ENCODE peak calls at places on chromosomes 7 and 10, in nine cellular contexts. E is GM12865, R is upper lobe of left lung, X is retinal pigment epithelial cell, M is GM10248, F is lower leg skin, S is esophagus squamous epithelium, Z is coronary artery, U is breast epithelium. I is an unnamed sample.
A peak's percentile ranks its signal among the peaks of the same experiment; 100 is the strongest.

GRCh38 chr10:106076496-106076895 is 1088.0 kb downstream of the SORCS1 start:
- DNase-seq in E (no peak), U (no peak), R (no peak), X (no peak), Z (no peak), M (no peak), S (no peak), F (no peak), I (no peak)

GRCh38 chr10:88991161-88991899 is 732 bp downstream of the FAS start:
- DNase-seq in Z (peak; percentile 85), R (peak; percentile 70), X (no peak), M (peak; percentile 71), U (peak; percentile 55), F (peak; percentile 76), S (no peak), E (peak; percentile 77), I (no peak)

GRCh38 chr10:122457934-122458333 is 3.4 kb upstream of the HTRA1 start:
- DNase-seq in U (no peak), S (no peak), R (no peak), F (no peak), Z (no peak), X (no peak), M (no peak), E (no peak), I (no peak)

GRCh38 chr7:134574322-134574721 is 25.4 kb downstream of the AKR1B15 start:
- DNase-seq in R (no peak), U (no peak), E (no peak), Z (no peak), M (no peak), S (no peak), F (no peak), X (no peak), I (no peak)

GRCh38 chr10:28043941-28044340 is 45.1 kb upstream of the ODAD2 start:
- DNase-seq in F (no peak), Z (no peak), E (no peak), S (no peak), M (no peak), U (no peak), R (no peak), X (no peak), I (no peak)

GRCh38 chr10:34235164-34235832 is 579.8 kb downstream of the PARD3 start:
- DNase-seq in F (no peak), R (no peak), X (no peak), M (no peak), E (no peak), Z (no peak), S (no peak), U (no peak), I (no peak)

GRCh38 chr7:45229130-45229920 is 71.7 kb downstream of the RAMP3 start:
- DNase-seq in R (no peak), Z (no peak), S (no peak), M (no peak), X (no peak), U (no peak), E (no peak), F (no peak), I (no peak)

GRCh38 chr7:45543470-45543869 is 30.7 kb upstream of the ADCY1 start:
- DNase-seq in E (no peak), M (no peak), U (no peak), R (no peak), X (no peak), F (no peak), Z (no peak), S (no peak), I (no peak)

GRCh38 chr10:15149042-15149771 is 19.3 kb downstream of the NMT2 start:
- DNase-seq in X (no peak), U (no peak), M (no peak), R (no peak), Z (no peak), E (no peak), S (no peak), F (no peak), I (no peak)

GRCh38 chr10:61837748-61838055 is 63.8 kb upstream of the ARID5B start:
- DNase-seq in Z (no peak), F (no peak), R (no peak), U (no peak), X (peak; percentile 42), S (no peak), E (no peak), M (no peak), I (no peak)

GRCh38 chr10:43387678-43388032 is 16.2 kb downstream of the FXYD4 start:
- DNase-seq in R (no peak), E (no peak), Z (no peak), F (no peak), S (no peak), U (peak; percentile 31), X (no peak), M (no peak), I (no peak)

GRCh38 chr10:129972966-129973673 is 9.0 kb upstream of the EBF3 start:
- DNase-seq in Z (no peak), S (no peak), E (no peak), F (no peak), R (no peak), M (no peak), X (no peak), U (no peak), I (no peak)

GRCh38 chr7:73427902-73428696 is 5.5 kb upstream of the FZD9 start:
- DNase-seq in R (no peak), F (no peak), Z (no peak), S (no peak), U (no peak), M (no peak), X (no peak), E (no peak), I (no peak)

GRCh38 chr7:87312215-87312865 is 33.1 kb upstream of the CROT start:
- DNase-seq in R (peak; percentile 64), X (peak; percentile 9), S (no peak), Z (no peak), E (peak; percentile 76), U (no peak), M (peak; percentile 62), F (peak; percentile 43), I (peak; percentile 9)

DNA sequence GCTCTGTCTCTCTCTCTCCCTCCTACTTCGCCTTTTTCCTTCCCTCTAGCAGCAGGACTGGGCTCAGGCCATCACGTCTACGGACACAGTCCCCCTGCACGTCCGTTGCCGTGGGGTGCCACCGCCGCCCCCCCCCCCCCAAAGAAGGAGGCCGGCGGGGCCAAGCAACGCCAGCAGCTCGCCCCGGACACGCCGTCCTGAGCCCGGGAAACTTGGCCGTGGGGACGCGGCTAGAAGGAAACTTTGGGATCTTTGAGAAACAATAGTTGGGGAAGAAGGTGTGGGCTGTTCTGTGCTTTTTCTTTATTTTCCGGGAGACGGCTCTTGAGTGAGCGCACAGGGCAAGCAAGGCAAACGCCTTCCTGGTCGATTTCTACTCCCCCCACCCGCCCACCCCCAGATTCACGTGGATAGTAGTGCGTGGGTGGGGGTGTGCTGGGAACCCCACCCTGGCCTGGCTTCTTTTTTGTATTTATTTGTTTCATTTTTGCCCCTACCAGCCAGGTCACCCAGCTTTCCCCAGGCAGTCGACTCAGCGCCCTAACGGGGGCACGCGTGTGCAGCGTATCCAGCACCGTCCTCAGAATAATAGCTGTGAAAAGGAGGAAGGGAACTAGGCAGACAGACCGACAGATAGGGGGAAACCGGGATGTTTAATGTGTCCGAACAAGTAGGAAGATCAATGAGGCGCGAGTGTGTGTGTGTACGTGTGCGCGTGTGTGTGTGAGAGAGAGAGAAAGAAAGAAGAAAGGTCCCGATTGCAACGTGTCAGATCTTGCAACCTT is 1.4 kb downstream of the MXI1 start:
- DNase-seq in E (peak; percentile 46), S (no peak), M (peak; percentile 51), X (no peak), F (no peak), R (peak; percentile 42), U (no peak), Z (peak; percentile 78), I (no peak)
- TF ChIP-seq CTCF in E (no peak), S (no peak), M (peak; percentile 45), X (peak; percentile 15), F (no peak), R (no peak), U (no peak), Z (no peak), I (peak; percentile 30)

GRCh38 chr10:63819753-63820347 is 298.6 kb downstream of the REEP3 start:
- DNase-seq in F (peak; percentile 52), R (peak; percentile 47), E (peak; percentile 30), Z (no peak), U (peak; percentile 62), M (no peak), S (no peak), X (peak; percentile 23), I (peak; percentile 18)

GRCh38 chr10:63825111-63825510 is 303.9 kb downstream of the REEP3 start:
- DNase-seq in U (no peak), Z (no peak), M (no peak), X (peak; percentile 2), R (no peak), F (no peak), E (no peak), S (no peak), I (no peak)

GRCh38 chr10:63825766-63826165 is 304.6 kb downstream of the REEP3 start:
- DNase-seq in E (no peak), Z (no peak), R (no peak), F (no peak), S (no peak), M (no peak), X (no peak), U (no peak), I (no peak)

DNA sequence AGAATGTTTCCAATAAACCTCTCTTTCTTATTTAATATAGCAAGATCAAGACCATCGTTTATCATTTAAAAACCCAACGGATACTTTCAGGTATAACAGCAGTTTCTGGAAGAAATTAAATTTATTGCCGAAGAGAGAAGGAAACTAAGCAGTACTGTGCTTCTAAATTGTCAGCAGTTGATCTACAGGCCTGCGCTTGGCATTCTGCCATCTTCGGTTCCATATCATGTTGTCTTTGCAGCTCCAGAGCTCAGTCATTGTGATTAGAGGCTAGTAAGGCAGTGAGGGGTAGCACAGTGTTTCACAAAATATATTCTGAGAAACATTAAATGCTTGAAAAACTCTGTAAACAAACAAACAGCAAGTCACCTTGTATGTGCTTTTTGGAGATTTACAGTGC is 301.3 kb downstream of the REEP3 start:
- DNase-seq in M (no peak), E (no peak), X (no peak), S (no peak), F (no peak), R (no peak), U (no peak), Z (no peak), I (no peak)
- TF ChIP-seq CTCF in M (no peak), E (no peak), X (no peak), S (no peak), F (no peak), R (no peak), U (no peak), Z (no peak), I (no peak)

GRCh38 chr10:132219486-132219885 is 32.7 kb downstream of the DPYSL4 start:
- DNase-seq in U (no peak), M (no peak), R (no peak), X (no peak), S (no peak), F (no peak), Z (no peak), E (no peak), I (no peak)
- TF ChIP-seq CTCF in U (no peak), M (no peak), R (no peak), X (peak; percentile 31), S (no peak), F (no peak), Z (no peak), E (peak; percentile 7), I (peak; percentile 28)

DNA sequence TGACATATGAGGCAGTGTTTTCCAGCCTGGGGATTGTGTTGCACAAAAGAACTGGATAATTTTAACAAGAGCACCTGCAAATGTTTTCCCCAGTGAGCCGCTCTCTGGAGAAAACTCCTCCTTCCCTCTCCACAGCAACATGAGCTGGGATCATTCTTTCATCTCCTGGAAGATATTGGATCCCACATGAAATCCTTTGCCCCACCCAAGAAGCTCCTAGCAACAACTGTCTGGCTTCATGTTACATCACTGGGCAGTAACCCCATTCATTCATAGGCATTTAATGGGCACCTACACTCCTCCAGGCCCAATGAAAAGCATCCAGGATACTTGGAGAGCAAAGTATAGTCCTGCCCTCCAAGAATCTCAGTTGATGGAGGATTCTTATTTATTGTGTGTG is 27.2 kb downstream of the LSM5 start:
- DNase-seq in F (no peak), S (no peak), E (no peak), U (no peak), Z (no peak), M (no peak), X (no peak), R (no peak), I (no peak)
- TF ChIP-seq CTCF in F (no peak), S (no peak), E (no peak), U (no peak), Z (no peak), M (no peak), X (no peak), R (no peak), I (no peak)